ENCODE peak calls at places on chromosomes 6 and 20, in six cellular contexts. L, U, R, A, B and F are unnamed samples.

GRCh38 chr20:59939879-59940128 is 301 bp downstream of the PPP1R3D start:
- DNase-seq in L (no peak), U (no peak), R (no peak), A (peak; percentile 4), B (no peak), F (no peak)

GRCh38 chr6:14703586-14703985 is 542.3 kb upstream of the JARID2 start:
- DNase-seq in L (no peak), U (no peak), R (no peak), A (peak; percentile 82), B (peak; percentile 12), F (no peak)

GRCh38 chr6:168506460-168506859 is 65.5 kb downstream of the SMOC2 start:
- DNase-seq in L (no peak), U (no peak), R (no peak), A (no peak), B (no peak), F (no peak)

GRCh38 chr6:41439524-41440418 is 104.4 kb downstream of the NCR2 start:
- DNase-seq in L (peak; percentile 66), U (no peak), R (no peak), A (no peak), B (no peak), F (no peak)

GRCh38 chr20:12966468-12967085 is 42.2 kb upstream of the SPTLC3 start:
- DNase-seq in L (peak; percentile 34), U (no peak), R (no peak), A (peak; percentile 63), B (peak; percentile 67), F (no peak)

GRCh38 chr6:155066371-155066770 is 71.3 kb downstream of the TIAM2 start:
- DNase-seq in L (no peak), U (no peak), R (no peak), A (peak; percentile 56), B (no peak), F (no peak)

GRCh38 chr6:77173472-77174074 is 289.7 kb downstream of the HTR1B start:
- DNase-seq in L (peak; percentile 84), U (peak; percentile 10), R (no peak), A (peak; percentile 13), B (no peak), F (peak; percentile 72)

GRCh38 chr6:90444125-90444745 is 142.6 kb downstream of the MAP3K7 start:
- DNase-seq in L (peak; percentile 34), U (no peak), R (peak; percentile 59), A (no peak), B (no peak), F (no peak)

GRCh38 chr20:38198238-38198861 is 33.3 kb upstream of the TGM2 start:
- DNase-seq in L (no peak), U (no peak), R (no peak), A (peak; percentile 73), B (peak; percentile 69), F (no peak)

GRCh38 chr20:47318596-47319516 is 37.6 kb downstream of the ZMYND8 start:
- DNase-seq in L (peak; percentile 91), U (no peak), R (no peak), A (peak; percentile 69), B (peak; percentile 89), F (peak; percentile 79)

GRCh38 chr6:62980724-62981123 is 230.5 kb upstream of the FKBP1C start:
- DNase-seq in L (no peak), U (no peak), R (no peak), A (no peak), B (no peak), F (no peak)

GRCh38 chr20:36700438-36700837 is 45.5 kb downstream of the NDRG3 start:
- DNase-seq in L (peak; percentile 33), U (no peak), R (no peak), A (no peak), B (no peak), F (no peak)
- H2BK15ac ChIP-seq in L (no peak overlapping the region), U (no peak overlapping the region), R (no peak overlapping the region), A (no peak overlapping the region), B (no peak overlapping the region), F (no peak overlapping the region)

DNA sequence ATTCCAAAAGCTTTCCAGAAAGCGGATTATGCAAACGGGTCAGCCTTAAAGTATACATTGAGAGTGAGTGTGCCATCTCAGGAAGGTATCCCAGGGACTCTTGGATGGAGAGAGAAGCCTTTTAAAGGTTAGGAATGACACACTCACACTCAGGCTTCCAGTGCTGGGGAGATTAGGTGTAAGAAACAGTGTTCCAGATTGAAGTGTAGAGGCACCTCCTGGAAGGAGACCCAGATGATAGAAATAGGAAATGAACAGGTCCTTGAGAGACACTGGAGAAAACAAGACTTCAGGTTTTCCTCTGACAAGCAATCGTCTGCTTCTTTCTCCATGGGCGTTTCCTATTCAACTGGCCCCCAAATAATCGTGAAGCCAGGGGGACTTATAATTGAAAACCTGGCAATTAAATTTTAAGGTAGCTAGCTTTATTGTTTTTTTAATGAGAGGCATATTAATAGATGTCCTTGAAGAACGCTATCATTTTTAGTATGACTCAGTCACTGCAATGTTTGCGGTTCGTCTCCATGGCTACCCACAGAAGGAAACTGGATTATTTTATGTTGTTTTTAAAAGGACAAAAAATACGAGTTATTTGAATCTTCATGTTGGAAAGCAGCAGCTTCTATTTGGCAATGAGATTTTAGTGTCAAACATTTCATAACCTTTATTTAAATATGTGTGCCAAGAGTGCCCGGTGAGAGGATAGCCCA is 85.3 kb downstream of the TRMT6 start:
- DNase-seq in L (no peak), U (no peak), R (no peak), A (peak; percentile 67), B (peak; percentile 72), F (no peak)
- H3K79me1 ChIP-seq in L (no peaks in the 10 kb centered on the region), U (no peaks in the 10 kb centered on the region), R (no peaks in the 10 kb centered on the region), A (no peaks in the 10 kb centered on the region), B (no peaks in the 10 kb centered on the region), F (no peaks in the 10 kb centered on the region)

GRCh38 chr6:374956-375355 is 16.6 kb upstream of the IRF4 start:
- DNase-seq in L (no peak), U (no peak), R (no peak), A (no peak), B (no peak), F (no peak)
- H3K23ac ChIP-seq in L (no peak overlapping the region), U (no peak overlapping the region), R (peak overlapping the region; percentile 3), A (no peak overlapping the region), B (no peak overlapping the region), F (no peak overlapping the region)

DNA sequence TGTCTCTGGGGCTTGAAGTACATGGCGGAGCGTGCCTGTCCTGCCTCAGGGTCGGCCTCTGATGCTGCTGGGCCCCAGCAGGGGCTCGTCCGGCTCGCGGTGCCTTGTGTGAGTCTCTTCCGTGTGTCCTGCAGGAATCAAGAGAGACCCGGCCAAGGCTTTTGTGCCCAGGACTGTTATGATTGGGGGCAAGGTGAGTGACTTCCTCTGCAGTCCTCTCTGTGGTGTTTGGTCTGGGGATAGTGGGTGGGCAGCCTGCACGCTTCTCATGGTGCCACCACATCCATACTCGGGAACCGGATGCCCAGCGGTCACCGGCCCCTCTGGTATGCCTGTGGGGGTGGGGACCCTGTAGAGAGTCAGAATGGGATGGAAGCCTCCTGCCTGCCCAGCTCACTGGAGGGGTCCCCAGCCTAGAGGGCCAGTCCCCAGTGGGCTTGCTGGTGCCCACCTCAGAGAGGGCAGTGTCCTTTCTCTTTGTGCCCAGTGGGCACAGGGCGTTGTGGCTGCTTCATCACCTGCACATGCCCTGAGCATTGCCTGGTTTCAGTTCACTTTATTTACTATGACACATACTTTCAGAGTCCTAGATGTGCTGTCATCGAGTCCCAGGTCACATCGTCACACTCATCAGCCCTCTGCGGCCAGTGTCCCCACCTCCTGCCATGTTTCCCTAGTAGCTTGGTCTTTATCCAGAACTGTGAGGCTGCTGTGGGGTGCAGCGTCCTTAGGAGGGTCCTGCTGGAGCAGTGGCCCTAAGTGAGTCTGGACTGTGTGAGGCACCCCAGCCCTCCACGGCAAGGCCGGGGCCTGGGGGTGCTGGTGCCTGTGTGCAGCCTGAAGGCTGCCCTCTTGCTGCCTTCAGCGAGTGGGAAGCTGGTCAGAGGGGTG is 40.7 kb downstream of the PYGB start:
- DNase-seq in L (no peak), U (no peak), R (no peak), A (no peak), B (no peak), F (no peak)
- H2BK15ac ChIP-seq in L (no peak overlapping the region), U (no peak overlapping the region), R (no peak overlapping the region), A (no peak overlapping the region), B (no peak overlapping the region), F (no peak overlapping the region)